ENCODE peak calls at places on chromosomes 6 and 20, in nine cellular contexts. B is sigmoid colon; Q is CD4-positive, CD25-positive, alpha-beta regulatory T cell; I is tibial artery; U is psoas muscle; J is right cardiac atrium; E is ascending aorta; D is CD4-positive, alpha-beta memory T cell; N is heart left ventricle. W is an unnamed sample. For H3K27me3, the result is how much of the 10 kb centered on the place peaks cover.

GRCh38 chr20:19935842-19936241 is 81.3 kb upstream of the NAA20 start:
- DNase-seq in B (no peak), Q (no peak), I (no peak), U (no peak), J (no peak), E (no peak), D (no peak), N (no peak), W (no peak)

GRCh38 chr6:157516319-157517026 is 135.5 kb downstream of the ZDHHC14 start:
- DNase-seq in B (no peak), Q (no peak), I (no peak), U (no peak), J (no peak), E (no peak), D (no peak), N (no peak), W (no peak)

GRCh38 chr20:35541783-35542662 is at the start of gene ERGIC3:
- DNase-seq in B (peak), Q (peak), I (peak), U (peak), J (peak), E (peak), D (peak), N (peak), W (peak)

GRCh38 chr20:63033635-63034510 is 27.1 kb upstream of the BHLHE23 start:
- DNase-seq in B (peak), Q (no peak), I (no peak), U (peak), J (no peak), E (no peak), D (peak), N (no peak), W (peak)

GRCh38 chr20:20664795-20665194 is 47.6 kb downstream of the RALGAPA2 start:
- DNase-seq in B (no peak), Q (peak), I (no peak), U (no peak), J (no peak), E (no peak), D (no peak), N (no peak), W (no peak)

GRCh38 chr6:50608421-50608820 is 104.9 kb upstream of the TFAP2D start:
- DNase-seq in B (no peak), Q (no peak), I (no peak), U (no peak), J (no peak), E (no peak), D (no peak), N (no peak), W (no peak)

GRCh38 chr6:20433929-20434328 is 32.2 kb downstream of the E2F3 start:
- DNase-seq in B (no peak), Q (no peak), I (no peak), U (no peak), J (no peak), E (no peak), D (no peak), N (no peak), W (no peak)

GRCh38 chr6:53287336-53288225 is 61.2 kb downstream of the ELOVL5 start:
- DNase-seq in B (peak), Q (no peak), I (peak), U (peak), J (peak), E (no peak), D (no peak), N (peak), W (no peak)

GRCh38 chr6:141988954-141989705 is 143.6 kb upstream of the GJE1 start:
- DNase-seq in B (no peak), Q (peak), I (no peak), U (no peak), J (no peak), E (no peak), D (peak), N (no peak), W (no peak)

GRCh38 chr6:108661430-108661829 is 100.7 kb downstream of the FOXO3 start:
- DNase-seq in B (no peak), Q (no peak), I (no peak), U (no peak), J (no peak), E (no peak), D (no peak), N (no peak), W (no peak)

GRCh38 chr6:3868544-3868943 is 19.4 kb downstream of the FAM50B start:
- DNase-seq in B (no peak), Q (no peak), I (no peak), U (no peak), J (no peak), E (no peak), D (no peak), N (no peak), W (no peak)

GRCh38 chr20:16362642-16363041 is 210.6 kb downstream of the KIF16B start:
- DNase-seq in B (no peak), Q (no peak), I (no peak), U (no peak), J (no peak), E (no peak), D (no peak), N (no peak), W (no peak)

GRCh38 chr6:11471261-11471660 is 66.3 kb upstream of the TMEM170B start:
- DNase-seq in B (no peak), Q (no peak), I (no peak), U (no peak), J (no peak), E (no peak), D (no peak), N (no peak), W (no peak)

GRCh38 chr6:5475779-5476178 is 214.5 kb downstream of the FARS2 start:
- DNase-seq in B (no peak), Q (no peak), I (no peak), U (no peak), J (no peak), E (no peak), D (no peak), N (no peak), W (no peak)

GRCh38 chr20:40757087-40757486 is 68.1 kb upstream of the MAFB start:
- DNase-seq in B (no peak), Q (no peak), I (no peak), U (no peak), J (no peak), E (no peak), D (no peak), N (no peak), W (no peak)

GRCh38 chr6:32081168-32081624 is 27.9 kb downstream of the TNXB start:
- DNase-seq in B (peak), Q (no peak), I (peak), U (peak), J (peak), E (peak), D (no peak), N (peak), W (peak)

GRCh38 chr20:62366370-62367135 is 559 bp downstream of the LAMA5 start:
- DNase-seq in B (peak), Q (no peak), I (no peak), U (peak), J (peak), E (no peak), D (peak), N (peak), W (peak)

GRCh38 chr20:23436681-23437080 is 2.8 kb upstream of the CSTL1 start:
- DNase-seq in B (no peak), Q (no peak), I (no peak), U (no peak), J (no peak), E (peak), D (no peak), N (no peak), W (no peak)

GRCh38 chr6:154197176-154197850 is 158.3 kb downstream of the OPRM1 start:
- DNase-seq in B (no peak), Q (no peak), I (no peak), U (no peak), J (no peak), E (no peak), D (no peak), N (no peak), W (no peak)

GRCh38 chr6:44269921-44270525 is at the start of gene TMEM151B:
- DNase-seq in B (no peak), Q (no peak), I (no peak), U (peak), J (no peak), E (no peak), D (no peak), N (no peak), W (no peak)

GRCh38 chr20:60559462-60559861 is 601.2 kb downstream of the CDH26 start:
- DNase-seq in B (no peak), Q (no peak), I (no peak), U (no peak), J (no peak), E (no peak), D (no peak), N (no peak), W (no peak)

GRCh38 chr6:66735106-66735890 is 1028.3 kb upstream of the EYS start:
- DNase-seq in B (no peak), Q (no peak), I (no peak), U (no peak), J (no peak), E (no peak), D (no peak), N (no peak), W (no peak)

GRCh38 chr6:75203721-75204120 is 2.1 kb downstream of the COL12A1 start:
- DNase-seq in B (no peak), Q (no peak), I (no peak), U (no peak), J (no peak), E (no peak), D (no peak), N (no peak), W (no peak)

GRCh38 chr6:4948781-4949450 is 54.9 kb downstream of the RPP40 start:
- DNase-seq in B (no peak), Q (no peak), I (no peak), U (no peak), J (no peak), E (no peak), D (no peak), N (no peak), W (no peak)

GRCh38 chr6:50791900-50792508 is 26.7 kb upstream of the TFAP2B start:
- DNase-seq in B (no peak), Q (no peak), I (no peak), U (no peak), J (no peak), E (no peak), D (no peak), N (no peak), W (no peak)

GRCh38 chr20:36950432-36951197 is 893 bp downstream of the SAMHD1 start:
- DNase-seq in B (peak), Q (peak), I (no peak), U (no peak), J (no peak), E (peak), D (peak), N (no peak), W (peak)

GRCh38 chr6:62298745-62299392 is 12.8 kb upstream of the KHDRBS2 start:
- DNase-seq in B (no peak), Q (no peak), I (no peak), U (no peak), J (no peak), E (no peak), D (no peak), N (no peak), W (no peak)

GRCh38 chr20:19969106-19969505 is 48.1 kb upstream of the NAA20 start:
- DNase-seq in B (no peak), Q (no peak), I (no peak), U (no peak), J (no peak), E (no peak), D (no peak), N (no peak), W (no peak)

GRCh38 chr20:10236540-10237533 is 18.2 kb downstream of the SNAP25 start:
- DNase-seq in B (no peak), Q (no peak), I (no peak), U (no peak), J (no peak), E (no peak), D (no peak), N (no peak), W (no peak)

GRCh38 chr6:106974999-106975698 is 620 bp upstream of the CD24 start:
- DNase-seq in B (no peak), Q (no peak), I (no peak), U (peak), J (peak), E (no peak), D (no peak), N (peak), W (peak)

GRCh38 chr6:63352587-63353281 is 33.0 kb upstream of the LGSN start:
- DNase-seq in B (no peak), Q (no peak), I (no peak), U (no peak), J (no peak), E (no peak), D (no peak), N (peak), W (no peak)

GRCh38 chr20:51930775-51931174 is 128.5 kb upstream of the SALL4 start:
- DNase-seq in B (no peak), Q (no peak), I (no peak), U (no peak), J (no peak), E (no peak), D (no peak), N (no peak), W (no peak)

GRCh38 chr20:53647286-53647821 is 53.7 kb upstream of the ZNF217 start:
- DNase-seq in B (no peak), Q (no peak), I (no peak), U (no peak), J (no peak), E (peak), D (no peak), N (no peak), W (no peak)

GRCh38 chr6:137783640-137784198 is 83.3 kb upstream of the TNFAIP3 start:
- DNase-seq in B (no peak), Q (no peak), I (no peak), U (no peak), J (no peak), E (no peak), D (no peak), N (no peak), W (no peak)

GRCh38 chr6:12383448-12383847 is 93.3 kb downstream of the EDN1 start:
- DNase-seq in B (no peak), Q (no peak), I (no peak), U (no peak), J (no peak), E (no peak), D (no peak), N (no peak), W (no peak)

GRCh38 chr6:16909599-16910360 is 148.5 kb upstream of the ATXN1 start:
- DNase-seq in B (no peak), Q (no peak), I (no peak), U (no peak), J (no peak), E (no peak), D (no peak), N (no peak), W (no peak)

GRCh38 chr6:47413752-47414516 is 63.7 kb upstream of the CD2AP start:
- DNase-seq in B (no peak), Q (peak), I (peak), U (no peak), J (no peak), E (no peak), D (peak), N (no peak), W (no peak)

GRCh38 chr6:131909408-131910218 is 41.6 kb downstream of the CCN2 start:
- DNase-seq in B (peak), Q (peak), I (peak), U (no peak), J (peak), E (peak), D (peak), N (peak), W (peak)
- H3K27me3 ChIP-seq in B (under half), Q (under half), I (under half), U (under half), J (under half), E (under half), D (under half), N (under half), W (under half)

GRCh38 chr6:169663468-169663867 is 38.4 kb downstream of the WDR27 start:
- DNase-seq in B (no peak), Q (no peak), I (no peak), U (no peak), J (no peak), E (no peak), D (no peak), N (no peak), W (no peak)
- H3K27me3 ChIP-seq in B (under half), Q (under half), I (under half), U (under half), J (under half), E (under half), D (under half), N (under half), W (under half)

GRCh38 chr6:159887146-159887545 is 3.6 kb upstream of the MAS1 start:
- DNase-seq in B (no peak), Q (no peak), I (no peak), U (no peak), J (no peak), E (no peak), D (no peak), N (no peak), W (no peak)
- H3K27me3 ChIP-seq in B (under half), Q (under half), I (under half), U (under half), J (under half), E (under half), D (under half), N (under half), W (under half)

DNA sequence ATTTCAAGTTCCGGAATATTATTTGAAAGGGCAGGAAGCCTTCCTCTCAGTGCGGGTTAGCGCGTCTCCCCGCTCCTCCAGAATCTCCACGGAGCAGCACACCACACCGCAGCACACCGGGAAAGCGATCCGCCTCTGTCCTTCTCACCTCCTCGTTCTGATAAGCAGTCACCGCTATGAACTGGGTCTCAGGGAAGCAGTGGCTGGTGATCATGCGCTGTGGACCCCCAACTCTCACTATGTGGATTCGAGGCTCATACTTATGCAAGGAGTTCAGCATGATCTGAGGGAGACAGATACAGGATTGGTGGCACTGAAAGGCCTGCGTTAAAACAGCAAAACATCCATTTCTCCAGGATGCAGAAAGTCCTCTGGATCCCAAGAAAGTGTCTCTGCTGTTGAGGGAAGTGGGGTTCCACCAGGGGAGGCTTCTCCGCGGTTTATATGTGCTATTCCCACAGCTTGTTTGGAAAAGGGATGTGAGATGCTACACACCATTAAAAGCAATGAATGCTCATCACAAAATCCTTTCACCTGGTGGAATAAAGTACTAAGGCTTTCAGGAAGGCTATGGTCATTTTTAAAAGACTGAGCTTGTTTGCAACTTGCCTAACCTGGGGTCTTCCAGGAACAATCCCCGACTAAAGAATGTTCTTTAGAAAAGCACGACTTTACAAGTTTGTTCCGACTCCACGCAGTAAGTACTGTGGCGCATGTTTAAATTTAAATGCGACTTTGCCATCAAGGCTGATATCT is 1.9 kb downstream of the TBXT start:
- DNase-seq in B (no peak), Q (no peak), I (no peak), U (no peak), J (no peak), E (no peak), D (no peak), N (no peak), W (no peak)
- H3K27me3 ChIP-seq in B (under half), Q (under half), I (half or more), U (under half), J (under half), E (under half), D (under half), N (half or more), W (half or more)

GRCh38 chr6:30391240-30391639 is 46.3 kb downstream of the RPP21 start:
- DNase-seq in B (no peak), Q (no peak), I (no peak), U (no peak), J (no peak), E (no peak), D (no peak), N (no peak), W (no peak)
- H3K27me3 ChIP-seq in B (under half), Q (half or more), I (under half), U (under half), J (under half), E (under half), D (under half), N (under half), W (half or more)